ENCODE peak calls at places on chromosomes 5 and 9, in ten cellular contexts. X is brain microvascular endothelial cell, G is body of pancreas, D is tibial nerve, V is kidney, Q is right lobe of liver, Z is stomach, S is Peyer's patch, O is fibroblast of lung, N is MCF 10A. M is an unnamed sample.

GRCh38 chr5:40033411-40033810 is 608.6 kb upstream of the DAB2 start:
- DNase-seq in D (no peak), V (no peak), Q (no peak), S (peak; percentile 64), Z (no peak), X (no peak), G (no peak), O (no peak), N (no peak), M (no peak)

GRCh38 chr9:8733096-8733954 is 933.7 kb upstream of the DMAC1 start:
- DNase-seq in Z (no peak), V (peak; percentile 77), D (no peak), O (peak; percentile 63), X (peak; percentile 14), G (no peak), N (no peak), S (no peak), Q (no peak), M (no peak)

GRCh38 chr5:135600971-135601381 is 22.2 kb upstream of the CXCL14 start:
- DNase-seq in S (no peak), V (no peak), X (no peak), D (no peak), G (no peak), O (no peak), Q (no peak), N (no peak), Z (no peak), M (no peak)

GRCh38 chr9:136314056-136314416 is 10.1 kb upstream of the CCDC187 start:
- DNase-seq in D (no peak), G (no peak), Q (no peak), V (no peak), Z (no peak), S (no peak), O (no peak), N (no peak), X (no peak), M (no peak)

GRCh38 chr9:129852575-129852974 is 17.3 kb downstream of the USP20 start:
- DNase-seq in Q (no peak), N (no peak), X (no peak), V (peak; percentile 3), O (no peak), Z (no peak), D (no peak), S (no peak), G (no peak), M (no peak)

GRCh38 chr9:133709716-133710571 is 28.2 kb downstream of the SARDH start:
- DNase-seq in G (no peak), D (no peak), Q (peak; percentile 54), Z (no peak), N (no peak), O (no peak), V (peak; percentile 59), X (no peak), S (no peak), M (no peak)

GRCh38 chr5:151451626-151452520 is 4.5 kb downstream of the SLC36A1 start:
- DNase-seq in N (peak; percentile 41), Z (no peak), O (no peak), V (no peak), Q (no peak), X (peak; percentile 37), G (no peak), S (no peak), D (no peak), M (no peak)

GRCh38 chr5:139543423-139543991 is 17.6 kb upstream of the UBE2D2 start:
- DNase-seq in Z (peak; percentile 55), O (peak; percentile 25), V (peak; percentile 86), S (peak; percentile 79), N (no peak), D (peak; percentile 14), G (peak; percentile 67), X (peak; percentile 17), Q (peak; percentile 66), M (peak; percentile 65)

GRCh38 chr5:149007174-149007573 is 55.7 kb downstream of the SH3TC2 start:
- DNase-seq in S (no peak), O (peak; percentile 82), D (no peak), N (no peak), Q (no peak), V (no peak), X (no peak), G (no peak), Z (no peak), M (no peak)

GRCh38 chr9:79277916-79278447 is 293.8 kb upstream of the TLE4 start:
- DNase-seq in Z (no peak), V (no peak), S (no peak), G (no peak), X (no peak), D (no peak), Q (no peak), N (no peak), O (no peak), M (no peak)

GRCh38 chr9:94894111-94894699 is 167.7 kb downstream of the AOPEP start:
- DNase-seq in Z (no peak), G (no peak), D (no peak), X (no peak), Q (no peak), O (peak; percentile 78), S (no peak), N (no peak), V (no peak), M (no peak)

GRCh38 chr5:597871-598563 is 14.1 kb upstream of the CEP72 start:
- DNase-seq in Q (no peak), V (no peak), N (no peak), Z (no peak), O (no peak), D (no peak), G (no peak), X (no peak), S (no peak), M (no peak)

GRCh38 chr9:94084314-94084713 is at the start of gene PTPDC1:
- DNase-seq in D (peak; percentile 37), Z (no peak), G (no peak), S (no peak), X (peak; percentile 70), V (no peak), O (peak; percentile 92), N (peak; percentile 32), Q (no peak), M (no peak)

GRCh38 chr9:95044731-95045508 is 272.6 kb downstream of the FANCC start:
- DNase-seq in O (no peak), G (peak; percentile 86), V (peak; percentile 82), D (no peak), Q (no peak), N (no peak), X (no peak), S (no peak), Z (peak; percentile 77), M (no peak)

GRCh38 chr9:77649109-77649812 is 1.1 kb upstream of the GNA14 start:
- DNase-seq in G (no peak), X (peak; percentile 8), O (peak; percentile 50), S (no peak), D (no peak), Q (no peak), V (no peak), N (peak; percentile 18), Z (no peak), M (no peak)
- TF ChIP-seq CTCF in G (peak; percentile 36), X (peak; percentile 32), O (peak; percentile 40), S (peak; percentile 38), D (no peak), Q (peak; percentile 44), V (peak; percentile 20), N (peak; percentile 33), Z (no peak), M (peak; percentile 44)

GRCh38 chr5:145718956-145719355 is 116.2 kb downstream of the PRELID2 start:
- DNase-seq in Q (no peak), N (peak; percentile 57), V (no peak), S (no peak), D (no peak), Z (no peak), O (peak; percentile 56), G (no peak), X (peak; percentile 22), M (no peak)
- TF ChIP-seq CTCF in Q (peak; percentile 35), N (peak; percentile 29), V (no peak), S (peak; percentile 28), D (no peak), Z (peak; percentile 9), O (peak; percentile 74), G (peak; percentile 20), X (peak; percentile 68), M (no peak)

GRCh38 chr9:113963017-113963620 is 87.0 kb downstream of the ZNF618 start:
- DNase-seq in G (peak; percentile 73), X (peak; percentile 52), N (peak; percentile 59), O (peak; percentile 71), D (peak; percentile 19), V (no peak), Z (peak; percentile 60), Q (no peak), S (no peak), M (peak; percentile 54)
- TF ChIP-seq CTCF in G (peak; percentile 82), X (peak; percentile 88), N (peak; percentile 72), O (peak; percentile 73), D (peak; percentile 32), V (peak; percentile 36), Z (peak; percentile 30), Q (peak; percentile 61), S (peak; percentile 58), M (peak; percentile 93)

GRCh38 chr5:134103397-134103796 is 11.1 kb upstream of the TCF7 start:
- DNase-seq in N (no peak), S (peak; percentile 22), Z (no peak), X (no peak), D (no peak), Q (no peak), V (no peak), O (no peak), G (no peak), M (no peak)
- TF ChIP-seq CTCF in N (no peak), S (no peak), Z (no peak), X (no peak), D (no peak), Q (no peak), V (no peak), O (no peak), G (no peak), M (no peak)

GRCh38 chr5:20050262-20050661 is 62.3 kb upstream of the CDH18 start:
- DNase-seq in S (no peak), O (no peak), N (no peak), D (no peak), V (no peak), X (no peak), G (no peak), Q (no peak), Z (no peak), M (no peak)
- TF ChIP-seq CTCF in S (no peak), O (no peak), N (no peak), D (no peak), V (no peak), X (no peak), G (no peak), Q (no peak), Z (no peak), M (no peak)

DNA sequence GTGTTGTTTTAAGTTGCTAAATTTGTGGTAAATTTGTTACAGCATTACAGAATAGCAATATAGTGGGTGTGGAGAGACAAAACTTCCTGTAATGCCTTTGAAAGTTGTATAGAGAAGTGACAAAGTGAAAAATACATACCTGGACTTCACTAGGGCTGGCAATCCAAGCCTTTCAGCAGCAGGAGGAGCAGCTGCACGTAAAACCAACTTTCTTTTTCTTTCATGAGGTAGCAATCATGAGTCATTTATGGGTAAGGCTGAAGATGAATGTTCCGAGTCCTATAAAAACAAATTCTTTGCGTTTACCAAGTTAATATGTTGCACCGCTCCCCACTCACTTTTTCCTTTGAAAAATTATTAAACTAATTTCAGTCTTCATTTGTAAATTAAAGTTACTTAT is 1138.2 kb downstream of the TAF11L14 start:
- DNase-seq in G (peak; percentile 18), N (peak; percentile 74), S (no peak), D (no peak), V (no peak), O (no peak), Q (no peak), X (no peak), Z (no peak), M (no peak)
- TF ChIP-seq CTCF in G (no peak), N (peak; percentile 74), S (no peak), D (no peak), V (no peak), O (no peak), Q (no peak), X (peak; percentile 62), Z (no peak), M (no peak)

M was measured in CD14-positive monocyte.